ENCODE peak calls at places on chromosomes 11 and 22, in nine cellular contexts. P, B, I, N, K, O, V, S and L are unnamed samples.

GRCh38 chr11:117369521-117369920 is 41.9 kb downstream of the CEP164 start:
- DNase-seq in P (no peak), I (no peak), K (no peak), S (no peak), V (no peak), B (no peak), O (no peak), N (no peak), L (no peak)

GRCh38 chr11:108286956-108287355 is 64.1 kb downstream of the ATM start:
- DNase-seq in V (no peak), O (no peak), P (no peak), B (no peak), N (no peak), I (no peak), S (no peak), K (no peak), L (no peak)

GRCh38 chr22:37681001-37681424 is 5.1 kb upstream of the NOL12 start:
- DNase-seq in P (no peak), K (no peak), N (no peak), O (no peak), I (no peak), B (no peak), S (no peak), V (no peak), L (no peak)

GRCh38 chr22:42977574-42977973 is 37.4 kb downstream of the PACSIN2 start:
- DNase-seq in P (no peak), N (no peak), O (no peak), S (no peak), I (no peak), B (no peak), K (no peak), V (no peak), L (no peak)

GRCh38 chr11:62850911-62851806 is 11.8 kb upstream of the WDR74 start:
- DNase-seq in K (no peak), N (no peak), B (peak), I (no peak), S (no peak), P (no peak), O (no peak), V (no peak), L (no peak)

GRCh38 chr11:46906596-46906995 is 11.8 kb downstream of the LRP4 start:
- DNase-seq in V (no peak), P (no peak), I (no peak), N (no peak), B (no peak), K (peak), S (no peak), O (no peak), L (no peak)

GRCh38 chr22:38927033-38927789 is 30.2 kb upstream of the APOBEC3A start:
- DNase-seq in N (peak), I (peak), B (no peak), K (peak), O (peak), P (no peak), S (peak), V (peak), L (peak)

GRCh38 chr11:61974766-61975631 is 7.6 kb upstream of the FTH1 start:
- DNase-seq in P (peak), O (no peak), I (no peak), K (no peak), N (no peak), B (peak), S (no peak), V (no peak), L (no peak)

GRCh38 chr11:32259641-32260081 is 168.8 kb downstream of the RCN1 start:
- DNase-seq in O (no peak), N (no peak), I (peak), S (peak), K (peak), P (peak), V (no peak), B (no peak), L (peak)

GRCh38 chr11:65298131-65298535 is 16.5 kb upstream of the CDC42EP2 start:
- DNase-seq in N (peak), P (no peak), V (peak), B (no peak), I (no peak), O (peak), S (no peak), K (peak), L (no peak)

GRCh38 chr11:76243648-76244285 is 37.5 kb upstream of the WNT11 start:
- DNase-seq in V (no peak), I (no peak), N (peak), S (no peak), B (no peak), P (no peak), O (no peak), K (no peak), L (no peak)

GRCh38 chr11:27720277-27720830 is 20.1 kb upstream of the BDNF start:
- DNase-seq in O (no peak), B (peak), S (peak), V (no peak), I (no peak), K (no peak), P (no peak), N (no peak), L (no peak)

GRCh38 chr11:36007127-36007824 is 63.4 kb downstream of the LDLRAD3 start:
- DNase-seq in N (no peak), V (no peak), P (no peak), I (no peak), K (no peak), O (no peak), B (no peak), S (no peak), L (no peak)

GRCh38 chr11:29879560-29879959 is 137.3 kb downstream of the KCNA4 start:
- DNase-seq in N (no peak), S (no peak), V (no peak), P (no peak), B (no peak), I (no peak), O (no peak), K (no peak), L (no peak)

GRCh38 chr22:27880778-27881394 is 38.2 kb downstream of the PITPNB start:
- DNase-seq in O (peak), P (no peak), B (no peak), V (no peak), K (peak), I (no peak), S (peak), N (no peak), L (no peak)

GRCh38 chr11:122293298-122294023 is 177.4 kb upstream of the BLID start:
- DNase-seq in S (no peak), O (no peak), B (no peak), I (no peak), V (no peak), K (peak), N (no peak), P (no peak), L (no peak)

GRCh38 chr11:115437902-115438575 is 66.2 kb downstream of the CADM1 start:
- DNase-seq in S (no peak), B (no peak), V (no peak), I (no peak), P (no peak), O (no peak), N (no peak), K (no peak), L (no peak)

GRCh38 chr11:127925430-127925829 is 661.9 kb downstream of the ETS1 start:
- DNase-seq in K (no peak), N (no peak), P (no peak), V (no peak), I (no peak), S (no peak), B (peak), O (no peak), L (no peak)

GRCh38 chr11:44178381-44178780 is 82.9 kb downstream of the EXT2 start:
- DNase-seq in N (no peak), B (no peak), S (no peak), V (no peak), I (no peak), P (no peak), O (no peak), K (no peak), L (no peak)

GRCh38 chr11:19817265-19817851 is 104.7 kb downstream of the NAV2 start:
- DNase-seq in P (no peak), K (no peak), N (no peak), B (no peak), I (no peak), O (no peak), S (no peak), V (no peak), L (no peak)

GRCh38 chr11:72012897-72013721 is 14.4 kb downstream of the IL18BP start:
- DNase-seq in V (no peak), P (no peak), I (no peak), O (no peak), B (no peak), N (peak), S (no peak), K (peak), L (no peak)

GRCh38 chr11:43580735-43581369 is 99.7 kb upstream of the HSD17B12 start:
- DNase-seq in S (no peak), P (no peak), V (no peak), K (no peak), I (no peak), O (no peak), N (no peak), B (peak), L (no peak)

GRCh38 chr22:29716814-29717213 is 3.0 kb upstream of the CABP7 start:
- DNase-seq in K (peak), P (no peak), S (peak), O (no peak), N (peak), B (no peak), V (no peak), I (peak), L (no peak)

GRCh38 chr22:38070250-38070921 is 13.2 kb downstream of the PICK1 start:
- DNase-seq in B (no peak), P (no peak), N (peak), V (no peak), I (no peak), K (no peak), O (no peak), S (no peak), L (no peak)

GRCh38 chr11:115941044-115941443 is 436.8 kb upstream of the CADM1 start:
- DNase-seq in S (no peak), P (no peak), V (no peak), B (no peak), K (no peak), N (no peak), O (no peak), I (no peak), L (no peak)

GRCh38 chr11:47551086-47551485 is 1.8 kb downstream of the CELF1 start:
- DNase-seq in V (no peak), O (no peak), I (no peak), N (no peak), B (no peak), S (peak), K (no peak), P (no peak), L (no peak)

GRCh38 chr11:134532921-134533421 is 120.9 kb upstream of the B3GAT1 start:
- DNase-seq in O (peak), S (no peak), P (no peak), N (no peak), K (no peak), I (no peak), V (no peak), B (no peak), L (no peak)

GRCh38 chr22:20389288-20389687 is 4.7 kb upstream of the ZNF74 start:
- DNase-seq in N (no peak), S (no peak), I (no peak), K (no peak), B (no peak), P (no peak), V (no peak), O (peak), L (no peak)

GRCh38 chr11:74966651-74967050 is 17.6 kb downstream of the SPCS2 start:
- DNase-seq in B (no peak), S (no peak), K (no peak), O (no peak), V (no peak), N (no peak), I (no peak), P (no peak), L (no peak)

GRCh38 chr11:9955387-9955786 is 291.5 kb downstream of the SWAP70 start:
- DNase-seq in P (no peak), O (no peak), V (no peak), K (no peak), B (no peak), S (no peak), I (no peak), N (no peak), L (no peak)